ENCODE peak calls at places on chromosomes 3 and 15, in five cellular contexts. Q is cardiac muscle cell; C is CD4-positive, CD25-positive, alpha-beta regulatory T cell; V is CD8-positive, alpha-beta T cell; X is PC-9. I is an unnamed sample. For H3K36me3, the result is how much of the 10 kb centered on the place peaks cover.

GRCh38 chr3:170083343-170083742 is 45.5 kb downstream of the GPR160 start:
- DNase-seq in Q (no peak), C (no peak), V (no peak), X (no peak), I (no peak)

GRCh38 chr3:187878776-187879524 is 133.7 kb upstream of the BCL6 start:
- DNase-seq in Q (no peak), C (no peak), V (no peak), X (peak), I (no peak)

GRCh38 chr15:72421484-72421883 is 23.4 kb downstream of the TMEM202 start:
- DNase-seq in Q (no peak), C (no peak), V (no peak), X (no peak), I (no peak)

GRCh38 chr15:47513496-47513895 is 203.8 kb upstream of the SEMA6D start:
- DNase-seq in Q (no peak), C (no peak), V (no peak), X (no peak), I (no peak)

GRCh38 chr3:129233538-129233937 is 15.9 kb upstream of the COPG1 start:
- DNase-seq in Q (no peak), C (no peak), V (no peak), X (no peak), I (no peak)

GRCh38 chr3:5232570-5232969 is 45.1 kb downstream of the EDEM1 start:
- DNase-seq in Q (no peak), C (no peak), V (no peak), X (no peak), I (no peak)

GRCh38 chr15:88255496-88256171 is 905 bp downstream of the NTRK3 start:
- DNase-seq in Q (peak), C (no peak), V (no peak), X (no peak), I (no peak)

GRCh38 chr15:31485431-31485830 is 158.8 kb downstream of the KLF13 start:
- DNase-seq in Q (no peak), C (no peak), V (no peak), X (no peak), I (no peak)

GRCh38 chr3:140258222-140258724 is 323.3 kb downstream of the CLSTN2 start:
- DNase-seq in Q (no peak), C (no peak), V (no peak), X (no peak), I (no peak)

GRCh38 chr3:177816667-177817208 is 619.5 kb upstream of the TBL1XR1 start:
- DNase-seq in Q (no peak), C (no peak), V (no peak), X (peak), I (peak)

DNA sequence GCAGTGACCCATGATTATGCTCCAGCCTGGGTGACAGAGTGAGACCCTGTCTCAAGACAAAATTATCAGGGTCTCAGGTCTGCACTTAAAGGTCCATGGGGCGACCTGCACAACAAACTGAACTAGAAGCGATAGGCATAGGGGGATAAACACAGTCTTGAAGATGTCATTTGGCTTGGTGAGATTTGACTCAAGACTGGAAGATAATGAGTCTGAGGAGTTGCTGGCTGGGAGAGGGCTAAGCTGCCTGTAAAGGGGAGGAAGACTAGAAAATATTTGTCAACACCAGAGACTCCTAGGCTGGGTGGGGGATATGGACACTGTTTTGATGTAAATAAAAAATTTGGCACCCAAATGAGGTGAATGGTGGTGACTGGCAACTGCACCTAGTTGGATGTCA is 19.8 kb downstream of the GHRL start:
- DNase-seq in Q (no peak), C (no peak), V (no peak), X (no peak), I (no peak)
- H3K36me3 ChIP-seq in Q (under half), C (half or more), V (under half), X (under half), I (under half)

GRCh38 chr3:134356411-134357040 is 17.7 kb downstream of the AMOTL2 start:
- DNase-seq in Q (no peak), C (no peak), V (no peak), X (no peak), I (no peak)

GRCh38 chr3:134357261-134357913 is 16.9 kb downstream of the AMOTL2 start:
- DNase-seq in Q (no peak), C (no peak), V (no peak), X (no peak), I (no peak)

GRCh38 chr3:134360046-134360445 is 14.2 kb downstream of the AMOTL2 start:
- DNase-seq in Q (no peak), C (no peak), V (no peak), X (no peak), I (peak)

GRCh38 chr3:134359121-134360010 is 14.9 kb downstream of the AMOTL2 start:
- DNase-seq in Q (no peak), C (no peak), V (no peak), X (peak), I (peak)

DNA sequence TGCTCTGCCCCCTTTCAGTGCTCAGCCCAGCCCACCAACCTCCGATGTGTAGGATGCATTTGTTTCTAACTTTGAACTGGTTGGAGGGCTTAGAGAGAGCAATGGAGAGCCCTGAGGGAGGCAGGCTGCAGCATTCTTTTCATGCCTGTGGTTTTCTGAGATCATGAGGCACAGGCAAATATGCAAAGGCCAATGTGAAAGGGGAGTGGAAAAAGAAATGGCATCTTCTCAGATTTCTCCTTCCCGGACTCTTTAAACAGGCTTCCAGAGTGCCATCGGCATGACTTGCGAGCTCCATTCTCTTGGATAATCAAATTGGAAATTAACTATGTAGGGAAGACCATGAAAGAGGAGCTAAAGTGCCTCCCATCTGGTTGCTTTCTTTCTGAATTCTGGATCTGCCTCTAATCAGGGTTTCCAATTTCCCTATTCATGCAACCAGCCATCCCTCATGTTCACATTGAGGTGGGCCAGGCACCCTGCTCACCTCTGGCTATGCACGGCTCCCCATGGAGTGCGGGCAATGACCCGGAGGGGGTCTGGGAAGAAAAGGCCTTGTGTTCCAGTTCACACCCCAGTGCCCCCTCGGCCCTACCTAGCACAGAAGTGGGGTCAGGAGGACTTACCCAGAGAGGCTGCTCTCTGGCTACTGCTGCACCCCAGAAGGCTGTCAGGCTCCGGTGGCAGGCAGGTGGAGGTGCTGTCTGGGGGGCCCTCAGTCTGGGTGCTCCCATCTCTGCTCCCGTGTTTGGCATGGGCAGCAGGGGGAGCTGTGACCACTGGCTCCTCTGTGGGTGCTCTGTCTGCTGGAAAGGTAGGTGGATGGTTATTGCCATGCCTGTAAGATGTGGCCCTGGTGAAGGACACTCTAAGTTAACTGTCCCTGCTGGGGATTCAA is 16.1 kb downstream of the AMOTL2 start:
- DNase-seq in Q (peak), C (no peak), V (no peak), X (peak), I (peak)
- H3K36me3 ChIP-seq in Q (half or more), C (under half), V (under half), X (half or more), I (under half)

GRCh38 chr15:85063522-85063921 is 81.9 kb downstream of the PDE8A start:
- DNase-seq in Q (no peak), C (no peak), V (no peak), X (no peak), I (no peak)

GRCh38 chr15:85062560-85062959 is 80.9 kb downstream of the PDE8A start:
- DNase-seq in Q (no peak), C (no peak), V (no peak), X (no peak), I (no peak)

GRCh38 chr15:85063088-85063487 is 81.4 kb downstream of the PDE8A start:
- DNase-seq in Q (no peak), C (no peak), V (no peak), X (no peak), I (no peak)

GRCh38 chr15:85064710-85065109 is 83.1 kb downstream of the PDE8A start:
- DNase-seq in Q (no peak), C (no peak), V (no peak), X (no peak), I (no peak)

GRCh38 chr15:85059734-85060133 is 78.1 kb downstream of the PDE8A start:
- DNase-seq in Q (no peak), C (no peak), V (no peak), X (no peak), I (no peak)
- H3K36me3 ChIP-seq in Q (under half), C (under half), V (under half), X (under half), I (under half)

GRCh38 chr3:133588035-133588434 is 14.5 kb downstream of the CDV3 start:
- DNase-seq in Q (no peak), C (no peak), V (no peak), X (no peak), I (no peak)
- H3K36me3 ChIP-seq in Q (half or more), C (half or more), V (under half), X (half or more), I (under half)

DNA sequence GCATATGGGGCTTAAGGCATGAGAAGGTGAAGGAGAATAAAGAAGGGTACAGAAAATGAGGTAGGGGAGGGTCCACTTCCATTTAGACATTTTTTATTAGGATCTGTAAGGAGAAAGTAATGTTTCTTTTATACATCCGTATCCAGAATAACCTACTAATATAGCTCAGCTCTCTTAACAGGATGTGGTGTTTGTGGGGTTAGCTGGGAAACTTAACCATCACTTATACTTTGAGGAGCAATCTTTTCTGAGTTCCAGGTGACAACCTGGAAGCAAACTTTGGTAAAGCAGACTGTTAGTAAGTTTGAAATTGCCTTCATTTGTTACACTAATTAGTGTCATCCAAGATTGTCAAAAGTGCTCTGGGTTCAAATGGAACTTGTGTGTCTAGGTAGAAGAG is 36.6 kb downstream of the BUB1B start:
- DNase-seq in Q (no peak), C (no peak), V (no peak), X (no peak), I (no peak)
- H3K36me3 ChIP-seq in Q (under half), C (under half), V (under half), X (under half), I (under half)

GRCh38 chr3:110767156-110767555 is 304.5 kb upstream of the NECTIN3 start:
- DNase-seq in Q (no peak), C (no peak), V (no peak), X (no peak), I (no peak)

GRCh38 chr3:110773413-110773954 is 298.1 kb upstream of the NECTIN3 start:
- DNase-seq in Q (no peak), C (no peak), V (no peak), X (no peak), I (peak)

GRCh38 chr3:110767838-110768237 is 303.8 kb upstream of the NECTIN3 start:
- DNase-seq in Q (no peak), C (no peak), V (no peak), X (no peak), I (no peak)
- H3K36me3 ChIP-seq in Q (under half), C (under half), V (under half), X (under half), I (under half)

GRCh38 chr3:195876297-195877031 is 31.9 kb downstream of the TNK2 start:
- DNase-seq in Q (no peak), C (no peak), V (no peak), X (peak), I (no peak)
- H3K36me3 ChIP-seq in Q (under half), C (under half), V (under half), X (under half), I (under half)